ENCODE peak calls at places on chromosome 22, in ten cellular contexts. N is lung, S is NB4, K is stomach, W is suprapubic skin, Z is vagina, C is breast epithelium, G is epithelial cell of esophagus, M is HepG2, D is cardiac muscle cell. I is an unnamed sample.

GRCh38 chr22:30265851-30266444 is 703 bp downstream of the OSM start:
- DNase-seq in W (no peak), N (peak), G (no peak), C (no peak), D (no peak), Z (no peak), S (peak), M (no peak), K (peak), I (no peak)

GRCh38 chr22:31852691-31853370 is 91.5 kb upstream of the YWHAH start:
- DNase-seq in G (no peak), W (no peak), D (peak), N (no peak), Z (no peak), K (no peak), M (no peak), S (no peak), C (no peak), I (no peak)

GRCh38 chr22:48976556-48977535 is 850.8 kb downstream of the BRD1 start:
- DNase-seq in S (no peak), W (no peak), G (no peak), N (no peak), C (no peak), M (peak), K (no peak), Z (no peak), D (no peak), I (no peak)

GRCh38 chr22:38504731-38505594 is 1.1 kb downstream of the DDX17 start:
- DNase-seq in D (peak), W (no peak), G (peak), M (peak), K (peak), C (no peak), Z (no peak), N (peak), S (peak), I (no peak)

GRCh38 chr22:17164392-17165024 is 5.4 kb upstream of the HDHD5 start:
- DNase-seq in S (no peak), D (no peak), W (no peak), N (no peak), G (no peak), K (no peak), C (no peak), M (no peak), Z (no peak), I (no peak)

GRCh38 chr22:48939441-48940265 is 888.0 kb downstream of the BRD1 start:
- DNase-seq in D (no peak), Z (peak), S (no peak), W (peak), G (no peak), M (no peak), C (peak), N (peak), K (peak), I (no peak)

GRCh38 chr22:26785942-26786341 is 128.6 kb downstream of the MIAT start:
- DNase-seq in G (no peak), M (no peak), N (no peak), W (no peak), Z (no peak), K (no peak), S (no peak), C (no peak), D (no peak), I (no peak)

GRCh38 chr22:42581762-42582716 is 28.3 kb downstream of the SERHL2 start:
- DNase-seq in W (peak), G (peak), S (peak), K (peak), M (peak), N (peak), C (peak), D (peak), Z (no peak), I (no peak)

GRCh38 chr22:26021516-26021915 is 147.7 kb upstream of the SEZ6L start:
- DNase-seq in W (no peak), S (no peak), M (no peak), C (no peak), K (no peak), G (no peak), Z (peak), D (no peak), N (no peak), I (no peak)

GRCh38 chr22:17576475-17576874 is 13.2 kb downstream of the SLC25A18 start:
- DNase-seq in N (no peak), D (peak), K (no peak), Z (no peak), G (peak), C (no peak), S (no peak), M (no peak), W (no peak), I (no peak)

GRCh38 chr22:26172389-26172990 is 3.2 kb downstream of the SEZ6L start:
- DNase-seq in K (no peak), S (peak), N (no peak), D (peak), Z (no peak), C (no peak), W (peak), M (peak), G (peak), I (no peak)

GRCh38 chr22:42613869-42614268 is 814 bp downstream of the POLDIP3 start:
- DNase-seq in M (no peak), W (no peak), C (no peak), S (peak), K (no peak), D (peak), G (peak), N (no peak), Z (no peak), I (no peak)

GRCh38 chr22:34645375-34645774 is 420.6 kb upstream of the ISX start:
- DNase-seq in M (peak), N (no peak), D (no peak), K (no peak), Z (no peak), G (no peak), W (no peak), C (no peak), S (no peak), I (no peak)

GRCh38 chr22:47136050-47136449 is 373.6 kb downstream of the TBC1D22A start:
- DNase-seq in S (no peak), Z (no peak), G (no peak), W (no peak), K (no peak), N (no peak), M (no peak), C (no peak), D (no peak), I (no peak)

GRCh38 chr22:26170795-26171194 is 1.5 kb downstream of the SEZ6L start:
- DNase-seq in N (no peak), K (no peak), W (peak), C (no peak), Z (no peak), G (no peak), M (no peak), D (no peak), S (peak), I (no peak)

GRCh38 chr22:42787357-42787736 is 66.7 kb upstream of the A4GALT start:
- DNase-seq in W (no peak), C (no peak), G (no peak), D (no peak), N (no peak), S (no peak), K (no peak), M (no peak), Z (no peak), I (no peak)

GRCh38 chr22:29639096-29639495 is 35.7 kb downstream of the NF2 start:
- DNase-seq in M (no peak), C (no peak), W (no peak), G (no peak), Z (no peak), D (no peak), N (no peak), S (no peak), K (no peak), I (no peak)

GRCh38 chr22:22395230-22395629 is 113.3 kb downstream of the ZNF280B start:
- DNase-seq in Z (peak), M (no peak), K (no peak), N (no peak), D (no peak), C (no peak), W (no peak), G (no peak), S (peak), I (peak)

DNA sequence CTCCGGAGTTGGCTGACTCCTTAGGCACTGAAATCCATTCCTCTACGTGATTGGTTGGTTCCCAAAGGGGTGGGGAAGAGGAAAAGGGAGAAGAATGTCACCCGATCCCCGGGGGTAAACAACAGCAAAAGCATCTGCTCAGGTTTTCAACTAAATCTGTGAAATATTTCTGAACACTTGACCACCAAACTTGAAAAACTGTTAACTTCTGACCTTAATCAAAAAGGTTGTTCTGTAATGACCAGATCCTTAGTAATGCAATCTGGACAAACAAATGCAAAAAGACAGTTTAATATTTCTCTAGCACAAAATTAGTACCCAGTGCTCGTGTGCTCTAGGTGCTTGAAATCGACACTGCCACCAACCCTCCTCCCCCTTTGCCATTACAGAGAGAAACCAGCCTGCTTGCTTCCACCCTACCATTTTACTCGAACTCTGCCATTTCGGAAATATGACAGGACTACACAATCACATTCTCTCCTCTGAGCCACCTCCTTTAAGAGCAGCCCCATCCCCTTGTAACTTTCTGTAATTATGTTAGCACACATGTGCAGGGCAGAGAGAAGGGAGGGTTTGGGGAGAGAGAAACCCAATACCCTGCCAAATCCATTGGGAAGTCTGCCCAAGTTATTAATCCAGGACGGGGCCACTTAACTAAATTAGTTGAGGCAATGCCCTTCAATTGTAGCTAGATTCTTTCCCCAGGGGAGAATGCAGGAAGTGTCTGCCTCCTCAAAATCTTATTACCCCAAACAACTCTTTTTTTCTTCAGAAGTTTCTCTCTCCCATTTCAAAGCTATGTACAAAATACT is 113.8 kb downstream of the RBFOX2 start:
- DNase-seq in G (peak), N (peak), D (peak), K (peak), M (peak), W (no peak), C (peak), S (peak), Z (no peak), I (peak)
- H3K4me3 ChIP-seq in G (peak), N (no peak), D (peak), K (peak), M (peak), W (peak), C (peak), S (peak), Z (peak), I (peak)

GRCh38 chr22:20083891-20084546 is 4.0 kb downstream of the DGCR8 start:
- DNase-seq in K (no peak), N (no peak), Z (no peak), M (no peak), D (no peak), G (no peak), W (no peak), S (no peak), C (no peak), I (no peak)

GRCh38 chr22:20085651-20086050 is 5.6 kb downstream of the DGCR8 start:
- DNase-seq in D (no peak), M (no peak), S (no peak), N (no peak), K (no peak), Z (no peak), C (no peak), W (no peak), G (no peak), I (no peak)

GRCh38 chr22:20084547-20085413 is 4.7 kb downstream of the DGCR8 start:
- DNase-seq in N (no peak), M (peak), W (no peak), K (peak), S (peak), G (no peak), D (peak), Z (no peak), C (no peak), I (no peak)

GRCh38 chr22:20080776-20081654 is 974 bp downstream of the DGCR8 start:
- DNase-seq in M (peak), D (peak), K (no peak), C (no peak), S (peak), N (no peak), Z (no peak), W (no peak), G (peak), I (peak)

DNA sequence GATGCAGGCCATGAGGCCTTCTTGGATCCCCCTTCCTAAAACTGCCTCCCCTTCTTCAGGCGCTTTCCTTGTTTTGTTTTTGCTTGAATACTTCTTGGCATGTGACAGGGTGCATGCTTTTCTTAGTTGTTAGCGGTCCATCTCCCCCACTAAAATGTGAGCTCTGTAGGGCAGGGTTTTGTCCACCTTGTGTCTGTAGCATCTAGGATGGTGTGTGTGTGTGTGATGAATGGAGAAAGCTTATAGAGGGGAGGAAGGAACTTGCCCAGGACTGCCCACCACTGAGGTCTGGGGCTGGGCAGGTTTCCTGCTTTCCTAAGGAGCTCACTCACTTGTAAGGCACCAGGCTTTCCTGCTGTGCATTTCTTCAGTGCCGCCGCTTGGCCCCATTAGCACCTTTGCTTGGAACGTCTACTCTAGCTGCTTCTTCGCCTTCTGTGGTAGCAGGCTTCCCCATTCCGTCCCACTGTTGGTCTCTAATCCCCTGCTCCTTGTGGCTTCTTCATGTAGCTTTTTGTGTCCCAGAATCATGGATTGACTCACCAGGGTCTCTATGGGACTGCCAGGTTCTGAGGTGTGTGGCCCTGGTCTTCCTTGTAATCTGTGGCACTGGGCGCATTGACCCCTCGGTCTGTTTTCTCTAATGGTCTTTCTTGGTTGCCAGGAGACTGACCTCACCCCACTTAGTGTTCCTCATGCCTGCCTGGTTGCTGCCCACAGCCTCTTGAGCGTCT is 3.3 kb downstream of the DGCR8 start:
- DNase-seq in D (no peak), G (no peak), Z (no peak), N (no peak), K (no peak), C (no peak), M (no peak), S (no peak), W (no peak), I (no peak)
- TF ChIP-seq CTCF in D (no peak), G (no peak), Z (no peak), N (no peak), K (no peak), C (no peak), M (no peak), S (no peak), W (no peak), I (no peak)

GRCh38 chr22:45976351-45977002 is 485 bp downstream of the WNT7B start:
- DNase-seq in W (no peak), C (no peak), G (peak), K (no peak), M (no peak), D (no peak), N (no peak), S (no peak), Z (no peak), I (no peak)

GRCh38 chr22:45975266-45976161 is 1.4 kb downstream of the WNT7B start:
- DNase-seq in W (no peak), Z (no peak), D (no peak), N (peak), G (peak), C (no peak), M (no peak), S (no peak), K (no peak), I (no peak)

GRCh38 chr22:45978275-45978713 is 1.3 kb upstream of the WNT7B start:
- DNase-seq in N (no peak), Z (no peak), K (no peak), C (no peak), M (no peak), G (no peak), D (no peak), W (no peak), S (no peak), I (no peak)

GRCh38 chr22:45977003-45977395 is at the start of gene WNT7B:
- DNase-seq in D (no peak), K (no peak), Z (no peak), M (no peak), C (no peak), G (peak), W (no peak), N (peak), S (peak), I (no peak)

DNA sequence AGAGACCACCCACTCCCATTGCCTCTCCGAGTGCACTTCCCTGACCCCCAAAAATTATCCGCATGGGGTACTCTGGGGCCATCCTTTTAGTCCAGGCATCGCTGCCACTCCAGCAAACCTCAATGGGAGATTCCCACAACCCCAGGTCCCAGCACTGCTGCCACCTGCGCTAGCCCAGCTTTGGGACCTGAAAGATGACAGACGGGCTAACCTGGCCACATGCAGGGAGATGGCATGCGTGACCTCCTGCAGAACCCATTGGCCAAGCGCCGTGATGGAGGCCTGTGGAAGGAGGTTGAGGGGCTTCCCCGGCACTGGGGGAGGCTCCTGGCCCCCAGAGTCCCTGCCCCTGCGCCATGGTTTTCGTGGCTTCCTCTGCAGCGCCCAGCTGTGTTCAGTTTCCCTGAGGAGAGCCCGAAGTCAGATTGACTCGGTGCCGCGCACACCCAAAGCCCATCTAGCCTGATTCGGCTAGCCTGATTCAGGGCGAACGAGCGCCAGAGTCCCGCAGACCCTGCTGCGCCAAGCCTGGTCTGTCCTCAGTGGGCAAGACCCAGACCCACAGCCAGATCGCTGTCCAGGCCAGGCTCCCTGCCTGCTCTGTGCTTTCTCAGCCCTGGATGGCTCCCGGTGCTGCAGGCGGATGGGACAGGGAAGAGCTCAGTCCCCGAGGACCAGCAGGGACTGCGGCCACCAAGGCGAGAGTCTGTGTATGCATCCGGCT is 751 bp upstream of the WNT7B start:
- DNase-seq in S (peak), Z (no peak), C (no peak), M (no peak), D (peak), K (no peak), W (no peak), N (no peak), G (peak), I (no peak)
- H3K4me3 ChIP-seq in S (no peak), Z (peak), C (peak), M (no peak), D (no peak), K (no peak), W (peak), N (no peak), G (no peak), I (peak)

GRCh38 chr22:32901925-32902324 is 100.4 kb downstream of the TIMP3 start:
- DNase-seq in Z (no peak), D (no peak), S (peak), W (no peak), G (no peak), K (no peak), N (no peak), C (no peak), M (no peak), I (no peak)
- TF ChIP-seq CTCF in Z (no peak), D (no peak), S (peak), W (no peak), G (no peak), K (no peak), N (no peak), C (no peak), M (no peak), I (no peak)

DNA sequence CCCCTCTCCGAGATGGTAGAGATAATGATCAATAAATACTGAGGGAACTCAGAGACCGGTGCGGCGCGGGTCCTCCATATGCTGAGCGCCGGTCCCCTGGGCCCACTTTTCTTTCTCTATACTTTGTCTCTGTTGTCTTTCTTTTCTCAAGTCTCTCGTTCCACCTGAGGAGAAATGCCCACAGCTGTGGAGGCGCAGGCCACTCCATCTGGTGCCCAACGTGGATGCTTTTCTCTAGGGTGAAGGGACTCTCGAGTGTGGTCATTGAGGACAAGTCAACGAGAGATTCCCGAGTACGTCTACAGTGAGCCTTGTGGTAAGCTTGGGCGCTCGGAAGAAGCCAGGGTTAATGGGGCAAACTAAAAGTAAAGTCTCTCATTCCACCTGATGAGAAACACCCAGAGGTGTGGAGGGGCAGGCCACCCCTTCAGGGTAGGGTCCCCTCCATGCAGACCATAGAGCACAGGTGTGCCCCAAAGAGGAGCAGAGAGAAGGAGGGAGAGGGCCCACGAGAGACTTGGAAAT is 43.2 kb downstream of the IGLL1 start:
- DNase-seq in Z (no peak), C (peak), D (no peak), W (peak), K (no peak), S (no peak), N (no peak), G (no peak), M (no peak), I (no peak)
- H3K4me3 ChIP-seq in Z (no peak), C (no peak), D (no peak), W (no peak), K (no peak), S (no peak), N (no peak), G (no peak), M (no peak), I (no peak)

DNA sequence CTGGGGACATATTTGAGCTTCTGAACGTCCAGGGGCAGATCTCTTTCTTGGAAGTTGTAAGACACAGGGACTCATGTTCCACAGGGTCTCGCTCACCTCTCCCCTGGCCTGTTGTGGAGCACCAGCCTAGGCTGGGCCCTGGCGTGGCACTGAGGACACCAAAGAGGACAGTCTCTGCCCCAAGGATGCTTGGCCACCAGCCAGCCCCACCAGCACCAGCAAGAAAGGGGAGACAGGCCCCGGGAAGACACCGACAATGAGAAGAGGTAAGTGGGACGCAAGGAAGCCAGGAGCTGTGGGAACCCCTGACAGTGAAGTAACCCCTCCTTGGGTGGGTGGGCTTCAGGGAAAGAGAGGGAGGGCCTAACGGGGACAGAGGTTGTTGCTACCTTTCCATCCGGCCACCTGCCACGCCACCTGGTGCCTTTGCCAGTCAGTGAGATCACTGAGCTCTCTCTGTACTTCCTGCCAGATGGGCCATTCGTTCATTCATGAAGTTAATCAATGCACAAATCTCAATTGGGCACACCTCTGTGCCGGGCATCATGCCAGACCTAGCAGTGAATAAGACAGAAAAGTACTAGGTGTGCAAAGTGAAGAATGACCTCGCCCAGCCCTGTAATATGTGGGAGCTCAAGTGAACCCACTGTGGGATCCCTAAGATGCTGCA is 11.1 kb downstream of the APOL5 start:
- DNase-seq in Z (no peak), N (no peak), W (no peak), C (no peak), M (no peak), G (peak), S (no peak), D (no peak), K (peak), I (peak)
- TF ChIP-seq CTCF in Z (no peak), N (no peak), W (no peak), C (no peak), M (no peak), G (no peak), S (no peak), D (no peak), K (no peak), I (no peak)